ENCODE peak calls at places on chromosomes 7 and 10, in ten cellular contexts. G is testis, W is MM.1S, R is right lobe of liver, A is OCI-LY7, P is GM23338, D is transverse colon, Q is SK-N-SH, E is kidney, K is PC-9. T is an unnamed sample.

GRCh38 chr10:113434315-113434714 is 118.5 kb upstream of the HABP2 start:
- DNase-seq in G (no peak), W (no peak), R (no peak), A (no peak), P (no peak), D (no peak), Q (no peak), E (no peak), K (no peak), T (no peak)

GRCh38 chr10:65313406-65313805 is 1612.4 kb upstream of the LRRTM3 start:
- DNase-seq in G (no peak), W (no peak), R (no peak), A (no peak), P (no peak), D (no peak), Q (no peak), E (no peak), K (no peak), T (no peak)

GRCh38 chr7:78197447-78197846 is 398.9 kb downstream of the PHTF2 start:
- DNase-seq in G (no peak), W (no peak), R (no peak), A (no peak), P (no peak), D (no peak), Q (no peak), E (no peak), K (no peak), T (no peak)

GRCh38 chr7:131105803-131106680 is 221.6 kb upstream of the MKLN1 start:
- DNase-seq in G (peak; percentile 85), W (peak; percentile 78), R (peak; percentile 92), A (peak; percentile 74), P (peak; percentile 70), D (peak; percentile 87), Q (peak; percentile 93), E (peak; percentile 96), K (peak; percentile 72), T (peak; percentile 75)

GRCh38 chr7:114885836-114886235 is 36.1 kb upstream of the MDFIC start:
- DNase-seq in G (no peak), W (no peak), R (no peak), A (no peak), P (no peak), D (no peak), Q (no peak), E (no peak), K (no peak), T (no peak)

GRCh38 chr7:47600199-47601118 is 18.5 kb upstream of the TNS3 start:
- DNase-seq in G (no peak), W (peak; percentile 24), R (no peak), A (peak; percentile 23), P (no peak), D (no peak), Q (no peak), E (no peak), K (peak; percentile 88), T (no peak)

GRCh38 chr7:122584852-122585251 is 114.1 kb downstream of the RNF133 start:
- DNase-seq in G (no peak), W (no peak), R (no peak), A (no peak), P (peak; percentile 37), D (no peak), Q (no peak), E (no peak), K (no peak), T (no peak)

GRCh38 chr7:106683941-106684340 is 23.0 kb upstream of the CCDC71L start:
- DNase-seq in G (no peak), W (no peak), R (no peak), A (no peak), P (no peak), D (no peak), Q (no peak), E (no peak), K (no peak), T (no peak)

GRCh38 chr10:50622497-50623298 is 1.1 kb downstream of the SGMS1 start:
- DNase-seq in G (peak; percentile 54), W (peak; percentile 47), R (peak; percentile 42), A (peak; percentile 52), P (peak; percentile 42), D (peak; percentile 53), Q (peak; percentile 50), E (peak; percentile 87), K (no peak), T (peak; percentile 64)

GRCh38 chr7:150801242-150801945 is 825 bp downstream of the TMEM176A start:
- DNase-seq in G (no peak), W (no peak), R (no peak), A (no peak), P (no peak), D (peak; percentile 21), Q (no peak), E (peak; percentile 80), K (no peak), T (peak; percentile 51)
- H3K4me3 ChIP-seq in G (peak overlapping the region; percentile 47), W (no peak overlapping the region), R (peak overlapping the region; percentile 77), A (no peak overlapping the region), P (peak overlapping the region; percentile 66), D (peak overlapping the region; percentile 53), Q (no peak overlapping the region), E (peak overlapping the region; percentile 82), K (no peak overlapping the region), T (peak overlapping the region; percentile 69)

GRCh38 chr7:123746055-123746454 is 2.7 kb downstream of the WASL start:
- DNase-seq in G (no peak), W (no peak), R (no peak), A (no peak), P (no peak), D (no peak), Q (no peak), E (no peak), K (no peak), T (no peak)

GRCh38 chr7:123748171-123748733 is 551 bp downstream of the WASL start:
- DNase-seq in G (no peak), W (peak; percentile 72), R (peak; percentile 65), A (peak; percentile 62), P (peak; percentile 52), D (peak; percentile 59), Q (peak; percentile 81), E (no peak), K (no peak), T (peak; percentile 63)

GRCh38 chr7:123748734-123749536 is at the start of gene WASL:
- DNase-seq in G (peak; percentile 94), W (peak; percentile 96), R (peak; percentile 94), A (peak; percentile 93), P (peak; percentile 94), D (peak; percentile 95), Q (peak; percentile 99), E (peak; percentile 97), K (peak; percentile 66), T (peak; percentile 91)

GRCh38 chr7:123747089-123747488 is 1.7 kb downstream of the WASL start:
- DNase-seq in G (no peak), W (peak; percentile 20), R (no peak), A (peak; percentile 11), P (no peak), D (no peak), Q (no peak), E (no peak), K (no peak), T (no peak)

DNA sequence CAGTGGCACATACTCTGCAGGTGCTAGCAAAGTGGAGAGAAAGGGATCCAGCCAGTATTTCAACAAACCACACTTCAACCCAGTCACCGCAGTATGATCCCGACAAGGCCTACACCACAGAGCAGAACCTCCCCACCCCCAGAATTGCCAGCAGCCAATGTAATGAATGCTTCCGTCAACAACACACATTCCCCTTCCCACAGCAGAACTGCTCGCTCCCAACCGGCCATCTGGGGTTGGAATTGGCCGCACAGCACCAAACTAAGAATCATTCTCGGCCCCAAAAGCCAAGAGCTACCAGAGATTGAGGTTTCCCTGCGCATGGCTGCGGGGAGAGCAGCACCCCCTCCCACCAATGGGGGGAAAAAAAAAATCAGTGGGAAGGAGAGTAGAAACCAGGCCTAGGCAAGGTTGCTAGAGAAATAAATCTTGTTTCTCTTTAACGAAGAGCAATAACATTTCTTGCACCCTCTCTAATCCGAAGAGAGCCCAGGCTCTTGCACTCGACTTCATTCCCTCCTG is 1.1 kb downstream of the WASL start:
- DNase-seq in G (peak; percentile 78), W (peak; percentile 66), R (peak; percentile 63), A (peak; percentile 30), P (peak; percentile 83), D (peak; percentile 68), Q (peak; percentile 75), E (peak; percentile 63), K (peak; percentile 70), T (peak; percentile 63)
- H3K4me1 ChIP-seq in G (peaks cover 38% of the 10 kb centered on the region), W (peaks cover 28% of the 10 kb centered on the region), R (no peaks in the 10 kb centered on the region), A (peaks cover 39% of the 10 kb centered on the region), P (peaks cover 72% of the 10 kb centered on the region), D (peaks cover 36% of the 10 kb centered on the region), Q (peaks cover 27% of the 10 kb centered on the region), E (peaks cover 12% of the 10 kb centered on the region), K (peaks cover 40% of the 10 kb centered on the region), T (peaks cover 70% of the 10 kb centered on the region)

GRCh38 chr7:73615886-73616285 is 8.4 kb downstream of the MLXIPL start:
- DNase-seq in G (no peak), W (no peak), R (no peak), A (peak; percentile 23), P (peak; percentile 59), D (no peak), Q (no peak), E (no peak), K (no peak), T (no peak)
- TF ChIP-seq CTCF in G (no peak), W (no peak), R (no peak), A (peak; percentile 29), P (peak; percentile 64), D (no peak), Q (peak; percentile 24), E (no peak), K (no peak), T (no peak)

GRCh38 chr10:32374605-32375004 is 27.6 kb upstream of the EPC1 start:
- DNase-seq in G (no peak), W (no peak), R (no peak), A (no peak), P (no peak), D (no peak), Q (no peak), E (no peak), K (no peak), T (no peak)

GRCh38 chr10:32373496-32373895 is 26.5 kb upstream of the EPC1 start:
- DNase-seq in G (no peak), W (no peak), R (no peak), A (no peak), P (no peak), D (no peak), Q (no peak), E (no peak), K (no peak), T (no peak)

GRCh38 chr10:32377458-32378370 is 30.8 kb upstream of the EPC1 start:
- DNase-seq in G (peak; percentile 39), W (peak; percentile 41), R (no peak), A (peak; percentile 74), P (no peak), D (peak; percentile 35), Q (peak; percentile 37), E (no peak), K (peak; percentile 35), T (no peak)

GRCh38 chr10:32376780-32377179 is 29.8 kb upstream of the EPC1 start:
- DNase-seq in G (no peak), W (no peak), R (no peak), A (no peak), P (no peak), D (no peak), Q (no peak), E (no peak), K (no peak), T (no peak)

DNA sequence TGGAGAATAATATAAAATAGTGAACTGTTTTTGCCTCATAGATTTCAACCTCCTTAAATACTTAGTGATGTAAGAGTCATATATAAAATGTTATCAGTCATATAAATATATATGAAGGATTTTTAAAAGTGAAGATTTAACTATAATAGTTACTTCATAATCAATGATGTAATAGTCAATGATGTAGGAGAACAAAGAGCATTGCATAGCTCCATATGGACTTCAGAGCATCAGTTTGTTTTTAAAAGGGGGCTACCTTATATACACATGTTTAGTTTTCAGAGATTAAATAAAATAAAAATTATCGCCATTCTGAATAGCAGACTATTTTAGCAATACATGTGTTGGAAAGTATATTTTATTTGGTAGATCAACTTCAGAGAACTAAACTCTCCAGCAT is 29.1 kb upstream of the EPC1 start:
- DNase-seq in G (no peak), W (no peak), R (no peak), A (no peak), P (no peak), D (no peak), Q (no peak), E (no peak), K (no peak), T (no peak)
- H3K4me3 ChIP-seq in G (no peak overlapping the region), W (peak overlapping the region; percentile 75), R (no peak overlapping the region), A (peak overlapping the region; percentile 89), P (peak overlapping the region; percentile 72), D (peak overlapping the region; percentile 55), Q (peak overlapping the region; percentile 80), E (peak overlapping the region; percentile 96), K (peak overlapping the region; percentile 88), T (peak overlapping the region; percentile 63)